ENCODE peak calls at places on chromosomes 2 and 18, in eight cellular contexts. One of them, this sample, is unnamed. For H3K4me1, the result is how much of the 10 kb centered on the place peaks cover.

GRCh38 chr2:33238111-33238510 is 238.3 kb upstream of the RASGRP3 start:
- DNase-seq in hepatocyte: no peak
- DNase-seq in MM.1S: no peak
- DNase-seq in HCT116: no peak
- DNase-seq in GM23338: no peak
- DNase-seq in neural progenitor cell: no peak
- DNase-seq in PC-3: peak
- DNase-seq in SK-N-SH: no peak
- DNase-seq in this sample: no peak

GRCh38 chr2:205806126-205806905 is 124.0 kb downstream of the NRP2 start:
- DNase-seq in hepatocyte: peak
- DNase-seq in MM.1S: no peak
- DNase-seq in HCT116: no peak
- DNase-seq in GM23338: no peak
- DNase-seq in neural progenitor cell: no peak
- DNase-seq in PC-3: no peak
- DNase-seq in SK-N-SH: no peak
- DNase-seq in this sample: no peak

GRCh38 chr2:74464406-74464805 is 776 bp downstream of the MOGS start:
- DNase-seq in hepatocyte: no peak
- DNase-seq in MM.1S: no peak
- DNase-seq in HCT116: no peak
- DNase-seq in GM23338: no peak
- DNase-seq in neural progenitor cell: peak
- DNase-seq in PC-3: no peak
- DNase-seq in SK-N-SH: no peak
- DNase-seq in this sample: peak

GRCh38 chr18:61435064-61435652 is 101.9 kb downstream of the CDH20 start:
- DNase-seq in hepatocyte: peak
- DNase-seq in MM.1S: no peak
- DNase-seq in HCT116: peak
- DNase-seq in GM23338: peak
- DNase-seq in neural progenitor cell: peak
- DNase-seq in PC-3: peak
- DNase-seq in SK-N-SH: peak
- DNase-seq in this sample: peak

GRCh38 chr18:73594749-73595148 is 552.9 kb downstream of the FBXO15 start:
- DNase-seq in hepatocyte: no peak
- DNase-seq in MM.1S: no peak
- DNase-seq in HCT116: no peak
- DNase-seq in GM23338: no peak
- DNase-seq in neural progenitor cell: no peak
- DNase-seq in PC-3: no peak
- DNase-seq in SK-N-SH: no peak
- DNase-seq in this sample: no peak

GRCh38 chr2:157321514-157321913 is 4.1 kb downstream of the ERMN start:
- DNase-seq in hepatocyte: no peak
- DNase-seq in MM.1S: no peak
- DNase-seq in HCT116: no peak
- DNase-seq in GM23338: no peak
- DNase-seq in neural progenitor cell: no peak
- DNase-seq in PC-3: no peak
- DNase-seq in SK-N-SH: no peak
- DNase-seq in this sample: no peak

GRCh38 chr2:159202568-159203071 is 83.9 kb downstream of the WDSUB1 start:
- DNase-seq in hepatocyte: peak
- DNase-seq in MM.1S: no peak
- DNase-seq in HCT116: no peak
- DNase-seq in GM23338: no peak
- DNase-seq in neural progenitor cell: no peak
- DNase-seq in PC-3: peak
- DNase-seq in SK-N-SH: no peak
- DNase-seq in this sample: no peak

GRCh38 chr2:25160376-25160775 is 8.0 kb downstream of the POMC start:
- DNase-seq in hepatocyte: no peak
- DNase-seq in MM.1S: no peak
- DNase-seq in HCT116: no peak
- DNase-seq in GM23338: no peak
- DNase-seq in neural progenitor cell: no peak
- DNase-seq in PC-3: no peak
- DNase-seq in SK-N-SH: no peak
- DNase-seq in this sample: no peak

GRCh38 chr18:28350821-28351220 is 173.9 kb upstream of the CDH2 start:
- DNase-seq in hepatocyte: no peak
- DNase-seq in MM.1S: no peak
- DNase-seq in HCT116: no peak
- DNase-seq in GM23338: peak
- DNase-seq in neural progenitor cell: no peak
- DNase-seq in PC-3: no peak
- DNase-seq in SK-N-SH: no peak
- DNase-seq in this sample: no peak

GRCh38 chr2:237705225-237705524 is 77.8 kb downstream of the LRRFIP1 start:
- DNase-seq in hepatocyte: no peak
- DNase-seq in MM.1S: no peak
- DNase-seq in HCT116: no peak
- DNase-seq in GM23338: no peak
- DNase-seq in neural progenitor cell: no peak
- DNase-seq in PC-3: no peak
- DNase-seq in SK-N-SH: no peak
- DNase-seq in this sample: no peak

GRCh38 chr2:173196638-173197037 is 121.0 kb downstream of the MAP3K20 start:
- DNase-seq in hepatocyte: no peak
- DNase-seq in MM.1S: no peak
- DNase-seq in HCT116: no peak
- DNase-seq in GM23338: peak
- DNase-seq in neural progenitor cell: peak
- DNase-seq in PC-3: no peak
- DNase-seq in SK-N-SH: no peak
- DNase-seq in this sample: no peak

GRCh38 chr18:13568443-13569392 is 157.6 kb downstream of the FAM210A start:
- DNase-seq in hepatocyte: peak
- DNase-seq in MM.1S: no peak
- DNase-seq in HCT116: no peak
- DNase-seq in GM23338: no peak
- DNase-seq in neural progenitor cell: no peak
- DNase-seq in PC-3: no peak
- DNase-seq in SK-N-SH: no peak
- DNase-seq in this sample: peak

GRCh38 chr2:47272031-47272864 is 117.1 kb upstream of the STPG4 start:
- DNase-seq in hepatocyte: peak
- DNase-seq in MM.1S: peak
- DNase-seq in HCT116: peak
- DNase-seq in GM23338: peak
- DNase-seq in neural progenitor cell: peak
- DNase-seq in PC-3: peak
- DNase-seq in SK-N-SH: peak
- DNase-seq in this sample: peak

GRCh38 chr2:47271054-47272000 is 116.2 kb upstream of the STPG4 start:
- DNase-seq in hepatocyte: no peak
- DNase-seq in MM.1S: no peak
- DNase-seq in HCT116: no peak
- DNase-seq in GM23338: no peak
- DNase-seq in neural progenitor cell: no peak
- DNase-seq in PC-3: no peak
- DNase-seq in SK-N-SH: no peak
- DNase-seq in this sample: peak

GRCh38 chr2:47269316-47270232 is 114.5 kb upstream of the STPG4 start:
- DNase-seq in hepatocyte: peak
- DNase-seq in MM.1S: no peak
- DNase-seq in HCT116: peak
- DNase-seq in GM23338: no peak
- DNase-seq in neural progenitor cell: no peak
- DNase-seq in PC-3: peak
- DNase-seq in SK-N-SH: no peak
- DNase-seq in this sample: no peak

GRCh38 chr2:47272905-47273758 is 118.0 kb upstream of the STPG4 start:
- DNase-seq in hepatocyte: no peak
- DNase-seq in MM.1S: no peak
- DNase-seq in HCT116: no peak
- DNase-seq in GM23338: no peak
- DNase-seq in neural progenitor cell: no peak
- DNase-seq in PC-3: no peak
- DNase-seq in SK-N-SH: no peak
- DNase-seq in this sample: no peak

DNA sequence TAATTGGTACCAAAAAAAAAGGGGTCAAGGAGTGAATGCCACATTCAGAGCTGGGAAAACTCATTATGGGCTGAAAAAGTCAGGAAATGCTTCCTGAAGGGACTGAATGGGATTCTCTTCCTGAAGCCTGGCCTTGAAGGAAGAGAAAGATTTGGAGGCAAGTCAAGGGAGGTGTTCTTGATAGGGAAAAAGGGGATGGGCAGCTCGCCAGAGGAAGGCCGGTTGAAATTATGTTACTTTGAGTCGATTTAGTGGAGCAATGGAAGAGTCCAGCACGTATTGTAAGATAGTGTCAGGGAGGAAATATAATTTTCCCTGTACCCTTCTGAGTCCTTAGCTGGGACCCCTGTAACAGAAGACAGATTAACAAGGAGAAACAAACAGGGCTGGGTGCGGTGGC is 115.3 kb upstream of the STPG4 start:
- DNase-seq in hepatocyte: no peak
- DNase-seq in MM.1S: no peak
- DNase-seq in HCT116: no peak
- DNase-seq in GM23338: no peak
- DNase-seq in neural progenitor cell: no peak
- DNase-seq in PC-3: no peak
- DNase-seq in SK-N-SH: no peak
- DNase-seq in this sample: no peak
- H3K4me1 ChIP-seq in hepatocyte: under half
- H3K4me1 ChIP-seq in MM.1S: under half
- H3K4me1 ChIP-seq in HCT116: under half
- H3K4me1 ChIP-seq in GM23338: under half
- H3K4me1 ChIP-seq in neural progenitor cell: under half
- H3K4me1 ChIP-seq in PC-3: half or more
- H3K4me1 ChIP-seq in SK-N-SH: under half
- H3K4me1 ChIP-seq in this sample: under half

GRCh38 chr2:152600051-152600657 is 117.1 kb downstream of the PRPF40A start:
- DNase-seq in hepatocyte: no peak
- DNase-seq in MM.1S: no peak
- DNase-seq in HCT116: no peak
- DNase-seq in GM23338: no peak
- DNase-seq in neural progenitor cell: peak
- DNase-seq in PC-3: no peak
- DNase-seq in SK-N-SH: no peak
- DNase-seq in this sample: no peak

GRCh38 chr2:152594792-152595191 is 122.5 kb downstream of the PRPF40A start:
- DNase-seq in hepatocyte: no peak
- DNase-seq in MM.1S: no peak
- DNase-seq in HCT116: no peak
- DNase-seq in GM23338: no peak
- DNase-seq in neural progenitor cell: no peak
- DNase-seq in PC-3: no peak
- DNase-seq in SK-N-SH: no peak
- DNase-seq in this sample: no peak

GRCh38 chr2:152600698-152601097 is 116.6 kb downstream of the PRPF40A start:
- DNase-seq in hepatocyte: no peak
- DNase-seq in MM.1S: no peak
- DNase-seq in HCT116: no peak
- DNase-seq in GM23338: no peak
- DNase-seq in neural progenitor cell: no peak
- DNase-seq in PC-3: no peak
- DNase-seq in SK-N-SH: no peak
- DNase-seq in this sample: no peak

GRCh38 chr2:152602750-152603149 is 114.5 kb downstream of the PRPF40A start:
- DNase-seq in hepatocyte: no peak
- DNase-seq in MM.1S: no peak
- DNase-seq in HCT116: no peak
- DNase-seq in GM23338: no peak
- DNase-seq in neural progenitor cell: no peak
- DNase-seq in PC-3: no peak
- DNase-seq in SK-N-SH: no peak
- DNase-seq in this sample: no peak

DNA sequence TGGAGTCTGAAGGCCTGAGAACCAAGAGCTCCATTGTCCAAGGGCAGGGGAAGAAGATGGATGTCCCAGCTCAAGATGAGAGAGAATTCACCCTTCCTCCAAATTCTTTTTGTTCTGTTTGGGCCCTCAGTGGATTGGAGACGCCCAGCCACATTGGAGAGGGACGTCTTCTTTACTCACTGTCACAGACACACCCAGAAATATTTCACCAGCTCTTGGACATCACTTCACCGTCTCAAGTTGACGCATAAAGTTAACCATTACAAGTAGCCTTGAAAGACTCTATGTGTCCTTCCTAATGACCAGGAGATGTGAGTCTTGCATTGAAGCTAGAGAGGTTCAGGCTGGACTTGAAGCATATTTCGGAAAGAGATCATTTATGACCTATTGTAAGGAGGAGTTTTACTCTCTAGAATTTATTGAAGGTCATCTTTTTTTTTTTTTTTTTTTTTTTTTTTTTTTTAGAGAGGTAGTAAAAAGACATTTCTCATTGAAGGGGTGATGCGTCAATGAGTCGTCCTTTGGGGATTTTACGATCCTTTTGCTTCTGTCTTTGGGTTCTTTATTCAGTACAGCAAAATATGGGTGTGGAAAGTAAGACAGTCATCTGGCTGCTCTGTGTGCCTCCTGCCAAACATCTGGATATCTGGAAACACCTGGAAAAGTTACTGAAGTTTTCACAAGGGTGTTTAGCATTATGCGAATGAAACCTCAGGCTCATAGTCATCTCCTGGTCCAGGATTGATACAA is 118.1 kb downstream of the PRPF40A start:
- DNase-seq in hepatocyte: no peak
- DNase-seq in MM.1S: no peak
- DNase-seq in HCT116: peak
- DNase-seq in GM23338: no peak
- DNase-seq in neural progenitor cell: no peak
- DNase-seq in PC-3: peak
- DNase-seq in SK-N-SH: no peak
- DNase-seq in this sample: no peak
- TF ChIP-seq EZH2phosphoT487 in hepatocyte: no peak
- TF ChIP-seq EZH2phosphoT487 in MM.1S: no peak
- TF ChIP-seq EZH2phosphoT487 in HCT116: no peak
- TF ChIP-seq EZH2phosphoT487 in GM23338: no peak
- TF ChIP-seq EZH2phosphoT487 in neural progenitor cell: no peak
- TF ChIP-seq EZH2phosphoT487 in PC-3: no peak
- TF ChIP-seq EZH2phosphoT487 in SK-N-SH: no peak
- TF ChIP-seq EZH2phosphoT487 in this sample: no peak

DNA sequence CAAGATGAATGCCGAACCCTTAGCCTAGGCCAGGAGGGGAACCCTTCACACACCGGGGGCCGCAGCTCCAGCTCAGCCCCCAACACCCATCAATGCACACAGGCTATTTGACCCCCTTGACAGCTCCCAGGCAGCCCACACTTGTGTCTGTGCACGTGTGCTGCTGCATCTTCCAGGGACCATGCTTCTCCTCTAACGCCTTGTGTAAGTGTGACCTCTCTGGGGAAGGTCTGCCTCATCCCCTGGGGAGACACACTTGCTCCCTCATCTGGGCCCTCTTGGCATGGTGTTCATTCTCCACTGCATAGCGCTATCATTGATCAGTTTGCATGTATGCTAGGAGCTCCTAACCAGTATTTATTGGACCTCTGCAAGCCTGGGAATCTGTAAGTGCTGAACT is 120.0 kb upstream of the FHL2 start:
- DNase-seq in hepatocyte: no peak
- DNase-seq in MM.1S: no peak
- DNase-seq in HCT116: no peak
- DNase-seq in GM23338: no peak
- DNase-seq in neural progenitor cell: no peak
- DNase-seq in PC-3: peak
- DNase-seq in SK-N-SH: no peak
- DNase-seq in this sample: no peak
- TF ChIP-seq CTCF in hepatocyte: no peak
- TF ChIP-seq CTCF in MM.1S: no peak
- TF ChIP-seq CTCF in HCT116: peak
- TF ChIP-seq CTCF in GM23338: peak
- TF ChIP-seq CTCF in neural progenitor cell: no peak
- TF ChIP-seq CTCF in PC-3: peak
- TF ChIP-seq CTCF in SK-N-SH: no peak
- TF ChIP-seq CTCF in this sample: no peak

GRCh38 chr18:23137788-23138216 is 2.5 kb downstream of the CABLES1 start:
- DNase-seq in hepatocyte: no peak
- DNase-seq in MM.1S: peak
- DNase-seq in HCT116: no peak
- DNase-seq in GM23338: no peak
- DNase-seq in neural progenitor cell: no peak
- DNase-seq in PC-3: no peak
- DNase-seq in SK-N-SH: no peak
- DNase-seq in this sample: no peak
- H3K4me1 ChIP-seq in hepatocyte: under half
- H3K4me1 ChIP-seq in MM.1S: under half
- H3K4me1 ChIP-seq in HCT116: half or more
- H3K4me1 ChIP-seq in GM23338: under half
- H3K4me1 ChIP-seq in neural progenitor cell: under half
- H3K4me1 ChIP-seq in PC-3: half or more
- H3K4me1 ChIP-seq in SK-N-SH: under half
- H3K4me1 ChIP-seq in this sample: half or more

This sample was measured in OCI-LY7.